ENCODE peak calls at places on chromosome 11, in six cellular contexts. E, W, J, V, X and A are unnamed samples. For H3K36me3, the result is how much of the 10 kb centered on the place peaks cover.

GRCh38 chr11:112628676-112629075 is 332.5 kb upstream of the NCAM1 start:
- DNase-seq in E (no peak), W (no peak), J (no peak), V (no peak), X (no peak), A (no peak)

GRCh38 chr11:10898763-10899541 is 41.1 kb upstream of the ZBED5 start:
- DNase-seq in E (peak), W (no peak), J (no peak), V (no peak), X (peak), A (no peak)

GRCh38 chr11:30960387-30960992 is 374.3 kb upstream of the MPPED2 start:
- DNase-seq in E (no peak), W (peak), J (no peak), V (no peak), X (no peak), A (no peak)

GRCh38 chr11:11416502-11416901 is 63.5 kb upstream of the CSNK2A3 start:
- DNase-seq in E (no peak), W (no peak), J (peak), V (no peak), X (no peak), A (no peak)

GRCh38 chr11:14894657-14895598 is 2.9 kb upstream of the CYP2R1 start:
- DNase-seq in E (peak), W (no peak), J (peak), V (peak), X (no peak), A (no peak)

GRCh38 chr11:798093-798713 is at the start of gene SLC25A22:
- DNase-seq in E (peak), W (peak), J (no peak), V (peak), X (peak), A (peak)

GRCh38 chr11:17208257-17208999 is 642 bp upstream of the PIK3C2A start:
- DNase-seq in E (peak), W (peak), J (peak), V (no peak), X (peak), A (no peak)

GRCh38 chr11:93248602-93249001 is 50.8 kb upstream of the SLC36A4 start:
- DNase-seq in E (no peak), W (no peak), J (no peak), V (no peak), X (no peak), A (no peak)

GRCh38 chr11:121503056-121503455 is 50.3 kb upstream of the SORL1-AS1 start:
- DNase-seq in E (no peak), W (no peak), J (no peak), V (no peak), X (no peak), A (no peak)

GRCh38 chr11:126917531-126918204 is 82.9 kb downstream of the KIRREL3 start:
- DNase-seq in E (no peak), W (no peak), J (no peak), V (no peak), X (peak), A (no peak)

GRCh38 chr11:115290479-115291390 is 213.5 kb downstream of the CADM1 start:
- DNase-seq in E (no peak), W (no peak), J (no peak), V (no peak), X (no peak), A (no peak)

GRCh38 chr11:105297463-105297862 is 157.9 kb upstream of the CARD18 start:
- DNase-seq in E (no peak), W (no peak), J (no peak), V (no peak), X (no peak), A (no peak)

GRCh38 chr11:13694115-13694514 is 25.6 kb downstream of the FAR1 start:
- DNase-seq in E (no peak), W (no peak), J (no peak), V (no peak), X (no peak), A (no peak)
- H3K36me3 ChIP-seq in E (under half), W (under half), J (under half), V (under half), X (under half), A (under half)

DNA sequence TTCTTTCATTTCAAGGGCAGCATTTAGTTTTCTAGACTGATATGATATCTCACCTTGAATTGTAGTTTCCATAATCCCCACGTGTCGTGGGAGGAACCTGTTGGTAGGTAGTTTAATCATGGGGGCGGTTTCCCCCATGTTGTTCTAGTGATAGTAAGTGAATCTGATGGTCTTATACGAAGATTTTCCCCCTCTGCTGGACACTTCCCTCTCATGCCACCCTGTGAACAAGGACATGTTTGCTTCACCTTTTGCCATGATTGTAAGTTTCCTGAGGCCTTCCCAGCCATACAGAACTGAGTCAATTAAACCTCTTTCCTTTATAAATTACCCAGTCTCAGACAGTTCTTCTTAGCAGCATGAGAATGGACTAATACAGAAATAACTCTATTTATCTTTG is 851.1 kb upstream of the FAT3 start:
- DNase-seq in E (no peak), W (peak), J (no peak), V (no peak), X (no peak), A (no peak)
- TF ChIP-seq CTCF in E (no peak), W (peak), J (no peak), V (no peak), X (peak), A (no peak)

DNA sequence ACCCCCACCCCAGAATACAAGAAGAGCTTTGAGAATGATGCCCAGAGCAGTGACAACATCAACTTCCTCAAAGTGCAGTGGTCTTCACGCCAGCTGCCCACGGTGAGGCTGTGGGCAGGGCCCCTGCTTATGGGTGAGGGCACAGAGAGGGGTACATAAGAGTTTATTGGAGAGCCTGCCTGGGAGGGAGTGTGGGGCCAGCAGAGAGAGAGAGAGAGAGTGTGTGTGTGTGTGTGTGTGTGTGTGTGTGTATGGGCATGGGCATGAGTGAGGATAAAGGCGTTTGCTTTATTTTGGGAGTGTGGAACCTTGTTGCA is 9.5 kb downstream of the PHOX2A start:
- DNase-seq in E (no peak), W (no peak), J (no peak), V (no peak), X (no peak), A (no peak)
- H3K36me3 ChIP-seq in E (under half), W (under half), J (half or more), V (half or more), X (under half), A (under half)

GRCh38 chr11:64271339-64272132 is 12.9 kb downstream of the BAD start:
- DNase-seq in E (peak), W (peak), J (peak), V (peak), X (peak), A (peak)
- TF ChIP-seq CTCF in E (peak), W (peak), J (peak), V (peak), X (peak), A (no peak)

DNA sequence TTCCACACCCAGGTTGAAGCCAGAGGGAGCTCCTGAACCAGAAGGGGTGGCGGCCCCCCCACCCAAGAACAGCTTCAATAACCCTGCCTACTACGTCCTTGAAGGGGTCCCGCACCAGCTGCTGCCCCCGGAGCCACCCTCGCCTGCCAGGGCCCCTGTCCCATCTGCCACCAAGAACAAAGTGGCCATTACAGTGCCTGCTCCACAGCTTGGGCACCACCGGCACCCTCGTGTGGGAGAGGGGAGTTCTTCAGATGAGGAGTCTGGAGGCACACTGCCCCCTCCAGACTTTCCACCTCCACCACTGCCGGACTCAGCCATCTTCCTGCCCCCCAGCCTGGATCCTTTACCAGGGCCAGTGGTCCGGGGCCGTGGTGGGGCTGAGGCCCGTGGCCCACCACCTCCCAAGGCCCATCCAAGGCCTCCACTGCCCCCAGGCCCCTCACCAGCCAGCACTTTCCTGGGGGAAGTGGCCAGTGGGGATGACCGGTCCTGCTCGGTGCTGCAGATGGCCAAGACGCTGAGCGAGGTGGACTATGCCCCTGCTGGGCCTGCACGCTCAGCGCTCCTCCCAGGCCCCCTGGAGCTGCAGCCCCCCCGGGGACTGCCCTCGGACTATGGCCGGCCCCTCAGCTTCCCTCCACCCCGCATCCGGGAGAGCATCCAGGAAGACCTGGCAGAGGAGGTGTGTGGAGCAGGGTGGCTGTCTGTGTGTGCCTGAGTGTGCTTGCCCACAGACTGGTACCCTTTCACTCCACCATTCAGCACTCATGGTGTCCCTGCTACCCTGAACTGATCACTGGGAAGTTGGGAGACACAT is 6.7 kb downstream of the PHOX2A start:
- DNase-seq in E (peak), W (no peak), J (no peak), V (no peak), X (no peak), A (no peak)
- H3K36me3 ChIP-seq in E (under half), W (under half), J (under half), V (half or more), X (under half), A (under half)

DNA sequence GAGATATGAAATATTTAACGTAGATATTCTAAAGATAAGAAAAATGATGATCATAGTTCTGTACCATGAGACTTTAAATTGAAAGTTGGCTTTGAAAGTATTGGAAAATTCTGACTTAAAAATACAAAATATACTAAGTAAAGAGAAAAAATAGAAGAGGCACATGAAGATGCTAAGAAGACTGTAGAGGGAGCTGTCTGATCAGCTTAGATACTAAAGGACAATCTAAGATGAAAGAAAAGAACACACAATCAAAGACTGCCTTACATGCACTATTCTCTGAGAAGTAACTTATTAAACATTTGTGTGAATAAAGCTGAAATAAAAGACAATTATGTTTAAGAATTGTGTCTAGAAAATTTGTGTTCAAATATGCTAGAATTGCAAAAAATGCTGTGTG is 55.1 kb downstream of the RBMXL2 start:
- DNase-seq in E (no peak), W (peak), J (no peak), V (no peak), X (no peak), A (no peak)
- TF ChIP-seq CTCF in E (no peak), W (peak), J (no peak), V (peak), X (peak), A (no peak)

GRCh38 chr11:62129610-62130497 is 6.0 kb downstream of the INCENP start:
- DNase-seq in E (no peak), W (no peak), J (peak), V (no peak), X (no peak), A (no peak)
- H3K36me3 ChIP-seq in E (under half), W (under half), J (under half), V (under half), X (under half), A (under half)

GRCh38 chr11:113806403-113806802 is 26.8 kb downstream of the CLDN25 start:
- DNase-seq in E (no peak), W (peak), J (no peak), V (no peak), X (no peak), A (no peak)
- TF ChIP-seq CTCF in E (no peak), W (peak), J (no peak), V (peak), X (peak), A (no peak)